ENCODE peak calls at places on chromosomes 5 and 9, in six cellular contexts. I is kidney tubule cell; J is activated CD4-positive, alpha-beta memory T cell treated with anti-CD3 and anti-CD28 coated beads, Interleukin-2, amount 10 ng/mL, durations not matched to agents 7 days and 5 days; U is AG09309; D is naive thymus-derived CD8-positive, alpha-beta T cell; S is glutamatergic neuron. W is an unnamed sample.

GRCh38 chr5:59600998-59601397 is 292.5 kb downstream of the PDE4D start:
- DNase-seq in I (no peak), J (no peak), U (no peak), D (no peak), S (no peak), W (no peak)

GRCh38 chr9:18362901-18363685 is 110.9 kb upstream of the ADAMTSL1 start:
- DNase-seq in I (no peak), J (no peak), U (no peak), D (no peak), S (no peak), W (no peak)

GRCh38 chr5:3303777-3304176 is 291.9 kb upstream of the IRX1 start:
- DNase-seq in I (no peak), J (no peak), U (no peak), D (no peak), S (no peak), W (no peak)

GRCh38 chr5:38755171-38755570 is 90.6 kb upstream of the OSMR start:
- DNase-seq in I (no peak), J (no peak), U (peak), D (no peak), S (no peak), W (no peak)

GRCh38 chr5:36919650-36920049 is 43.1 kb downstream of the NIPBL start:
- DNase-seq in I (no peak), J (no peak), U (no peak), D (no peak), S (no peak), W (no peak)

GRCh38 chr5:88203977-88204735 is 64.5 kb downstream of the TMEM161B start:
- DNase-seq in I (no peak), J (peak), U (no peak), D (peak), S (no peak), W (no peak)

GRCh38 chr5:179774442-179774841 is 19.3 kb upstream of the LTC4S start:
- DNase-seq in I (no peak), J (no peak), U (no peak), D (no peak), S (no peak), W (no peak)

GRCh38 chr9:18173923-18174322 is 300.0 kb upstream of the ADAMTSL1 start:
- DNase-seq in I (peak), J (no peak), U (no peak), D (no peak), S (no peak), W (no peak)

GRCh38 chr5:126865299-126865698 is 88.4 kb downstream of the LMNB1 start:
- DNase-seq in I (peak), J (no peak), U (peak), D (no peak), S (no peak), W (no peak)

GRCh38 chr5:624951-625230 is 12.8 kb downstream of the CEP72 start:
- DNase-seq in I (no peak), J (no peak), U (no peak), D (no peak), S (no peak), W (no peak)

GRCh38 chr9:120538339-120538738 is 41.6 kb downstream of the CDK5RAP2 start:
- DNase-seq in I (peak), J (no peak), U (no peak), D (no peak), S (no peak), W (no peak)

GRCh38 chr9:130908129-130908877 is 11.7 kb upstream of the QRFP start:
- DNase-seq in I (no peak), J (no peak), U (no peak), D (no peak), S (no peak), W (no peak)

GRCh38 chr5:11230890-11231289 is 469.9 kb upstream of the DAP start:
- DNase-seq in I (no peak), J (no peak), U (no peak), D (no peak), S (no peak), W (no peak)

GRCh38 chr9:136527721-136528710 is 17.8 kb downstream of the NOTCH1 start:
- DNase-seq in I (no peak), J (no peak), U (no peak), D (no peak), S (peak), W (no peak)

GRCh38 chr9:122642226-122642625 is 15.2 kb downstream of the OR1B1 start:
- DNase-seq in I (no peak), J (no peak), U (no peak), D (no peak), S (no peak), W (no peak)

GRCh38 chr5:50751064-50751657 is 84.7 kb downstream of the PARP8 start:
- DNase-seq in I (peak), J (peak), U (peak), D (peak), S (no peak), W (no peak)

GRCh38 chr5:138466900-138467710 is 1.8 kb downstream of the EGR1 start:
- DNase-seq in I (no peak), J (peak), U (peak), D (no peak), S (no peak), W (no peak)

GRCh38 chr5:120449501-120449900 is 14.6 kb upstream of the PRR16 start:
- DNase-seq in I (peak), J (no peak), U (no peak), D (no peak), S (no peak), W (no peak)

GRCh38 chr9:114174876-114175771 is 19.8 kb downstream of the COL27A1 start:
- DNase-seq in I (peak), J (no peak), U (no peak), D (no peak), S (no peak), W (no peak)

GRCh38 chr9:91740713-91741112 is 209.3 kb downstream of the ROR2 start:
- DNase-seq in I (peak), J (no peak), U (no peak), D (no peak), S (no peak), W (no peak)

GRCh38 chr9:135283621-135284020 is 196.0 kb upstream of the PPP1R26 start:
- DNase-seq in I (no peak), J (no peak), U (no peak), D (no peak), S (no peak), W (no peak)

GRCh38 chr9:98356953-98357352 is 101.5 kb upstream of the TBC1D2 start:
- DNase-seq in I (no peak), J (no peak), U (no peak), D (no peak), S (no peak), W (no peak)

GRCh38 chr5:132760601-132761317 is 13.5 kb downstream of the CCNI2 start:
- DNase-seq in I (no peak), J (peak), U (no peak), D (no peak), S (no peak), W (no peak)

GRCh38 chr9:21965401-21965951 is 28.7 kb downstream of the CDKN2A start:
- DNase-seq in I (peak), J (peak), U (no peak), D (no peak), S (peak), W (no peak)

GRCh38 chr9:87201316-87201715 is 254.0 kb upstream of the GAS1 start:
- DNase-seq in I (no peak), J (no peak), U (peak), D (no peak), S (no peak), W (no peak)

GRCh38 chr9:15104826-15105420 is 194.7 kb upstream of the FREM1 start:
- DNase-seq in I (peak), J (peak), U (peak), D (peak), S (peak), W (peak)

GRCh38 chr9:71628247-71628646 is 140.1 kb downstream of the CEMIP2 start:
- DNase-seq in I (no peak), J (no peak), U (no peak), D (peak), S (no peak), W (no peak)

GRCh38 chr5:141437208-141437607 is 6.9 kb downstream of the PCDHGA12 start:
- DNase-seq in I (no peak), J (no peak), U (no peak), D (no peak), S (no peak), W (no peak)

GRCh38 chr5:138180183-138180782 is 1.4 kb downstream of the KIF20A start:
- DNase-seq in I (peak), J (peak), U (peak), D (peak), S (no peak), W (no peak)

GRCh38 chr5:112420111-112420864 is 1.2 kb upstream of the EPB41L4A start:
- DNase-seq in I (peak), J (peak), U (no peak), D (no peak), S (peak), W (peak)

GRCh38 chr5:54741711-54742110 is 224.2 kb downstream of the SNX18 start:
- DNase-seq in I (no peak), J (no peak), U (no peak), D (no peak), S (no peak), W (no peak)

GRCh38 chr9:131423171-131423581 is 29.3 kb downstream of the PRRC2B start:
- DNase-seq in I (peak), J (no peak), U (no peak), D (no peak), S (peak), W (peak)

GRCh38 chr5:96641922-96642640 is 20.1 kb upstream of the CAST start:
- DNase-seq in I (no peak), J (no peak), U (no peak), D (no peak), S (no peak), W (no peak)

GRCh38 chr5:179803651-179804598 is 2.7 kb downstream of the MGAT4B start:
- DNase-seq in I (peak), J (peak), U (no peak), D (peak), S (no peak), W (no peak)

GRCh38 chr5:146995878-146996277 is 117.3 kb upstream of the PPP2R2B start:
- DNase-seq in I (peak), J (no peak), U (no peak), D (no peak), S (no peak), W (no peak)

GRCh38 chr5:50657044-50657443 is 9.4 kb upstream of the PARP8 start:
- DNase-seq in I (no peak), J (no peak), U (no peak), D (no peak), S (no peak), W (no peak)

GRCh38 chr9:135329571-135330306 is 149.8 kb upstream of the PPP1R26 start:
- DNase-seq in I (no peak), J (no peak), U (no peak), D (no peak), S (no peak), W (no peak)

GRCh38 chr5:127518319-127518621 is 830 bp downstream of the PRRC1 start:
- DNase-seq in I (no peak), J (no peak), U (peak), D (peak), S (no peak), W (no peak)

GRCh38 chr5:35213608-35214007 is 16.7 kb downstream of the PRLR start:
- DNase-seq in I (peak), J (no peak), U (no peak), D (no peak), S (no peak), W (no peak)

W was measured in tibial nerve.